ENCODE peak calls at places on chromosome 9, in four cellular contexts. L is RWPE1, U is D721Med, X is osteoblast. K is an unnamed sample.

GRCh38 chr9:78695521-78695920 is 398.6 kb downstream of the PSAT1 start:
- DNase-seq in X (no peak), U (no peak), L (no peak), K (no peak)

GRCh38 chr9:110555971-110556370 is 23.6 kb downstream of the SVEP1 start:
- DNase-seq in L (peak; percentile 69), X (no peak), U (no peak), K (peak; percentile 82)

GRCh38 chr9:136673088-136673969 is 10.6 kb downstream of the EGFL7 start:
- DNase-seq in U (no peak), X (no peak), L (no peak), K (no peak)

GRCh38 chr9:27273186-27273585 is 23.8 kb downstream of the EQTN start:
- DNase-seq in L (no peak), X (no peak), U (no peak), K (no peak)

GRCh38 chr9:136047775-136048559 is 47.1 kb downstream of the NACC2 start:
- DNase-seq in U (no peak), L (no peak), X (peak; percentile 42), K (no peak)

GRCh38 chr9:128607642-128608350 is 48.9 kb downstream of the DYNC2I2 start:
- DNase-seq in X (peak; percentile 79), L (peak; percentile 84), U (no peak), K (peak; percentile 99)

GRCh38 chr9:517993-518392 is 303.3 kb downstream of the DOCK8 start:
- DNase-seq in L (peak; percentile 41), U (no peak), X (no peak), K (no peak)

GRCh38 chr9:87853289-87853688 is 29.4 kb upstream of the SPATA31E1 start:
- DNase-seq in X (no peak), L (no peak), U (no peak), K (no peak)

GRCh38 chr9:114184071-114184470 is 28.7 kb downstream of the COL27A1 start:
- DNase-seq in U (no peak), L (no peak), X (peak; percentile 95), K (no peak)

GRCh38 chr9:114288233-114289051 is 34.5 kb upstream of the ORM1 start:
- DNase-seq in L (peak; percentile 87), X (peak; percentile 77), U (no peak), K (peak; percentile 68)

GRCh38 chr9:133357656-133358055 is 1.3 kb downstream of the SURF2 start:
- DNase-seq in L (no peak), X (no peak), U (no peak), K (no peak)

GRCh38 chr9:21336467-21336866 is 1.3 kb upstream of the KLHL9 start:
- DNase-seq in L (no peak), X (no peak), U (no peak), K (no peak)

GRCh38 chr9:136377351-136378170 is 4.1 kb upstream of the CARD9 start:
- DNase-seq in X (no peak), L (no peak), U (no peak), K (no peak)

GRCh38 chr9:110099236-110099741 is 108.7 kb downstream of the C9orf152 start:
- DNase-seq in U (no peak), L (peak; percentile 75), X (peak; percentile 62), K (peak; percentile 92)

GRCh38 chr9:107044872-107045271 is 181.9 kb downstream of the ZNF462 start:
- DNase-seq in L (no peak), X (peak; percentile 52), U (no peak), K (no peak)

GRCh38 chr9:22169243-22169642 is 160.1 kb upstream of the CDKN2B start:
- DNase-seq in L (peak; percentile 60), U (no peak), X (no peak), K (peak; percentile 67)

GRCh38 chr9:130368631-130369103 is 76.1 kb upstream of the ASS1 start:
- DNase-seq in L (no peak), U (no peak), X (no peak), K (no peak)

GRCh38 chr9:133115604-133116345 is 5.3 kb downstream of the RALGDS start:
- DNase-seq in U (no peak), X (peak; percentile 96), L (no peak), K (no peak)

GRCh38 chr9:93603906-93604326 is 27.5 kb downstream of the PHF2 start:
- DNase-seq in X (no peak), U (no peak), L (no peak), K (no peak)

GRCh38 chr9:33211695-33212393 is 28.1 kb upstream of the SPINK4 start:
- DNase-seq in U (no peak), X (no peak), L (peak; percentile 61), K (peak; percentile 44)

GRCh38 chr9:126611592-126612328 is 2.0 kb upstream of the LMX1B start:
- DNase-seq in L (peak; percentile 87), U (peak; percentile 83), X (peak; percentile 100), K (peak; percentile 64)
- TF ChIP-seq CTCF in L (peak; percentile 98), U (peak; percentile 68), X (peak; percentile 62), K (peak; percentile 83)

GRCh38 chr9:134441227-134442086 is 115.2 kb downstream of the RXRA start:
- DNase-seq in L (no peak), U (no peak), X (no peak), K (no peak)
- TF ChIP-seq CTCF in L (no peak), U (no peak), X (no peak), K (no peak)

GRCh38 chr9:2066312-2067273 is 51.4 kb downstream of the SMARCA2 start:
- DNase-seq in X (no peak), U (no peak), L (no peak), K (no peak)
- TF ChIP-seq CTCF in X (peak; percentile 19), U (peak; percentile 18), L (no peak), K (no peak)

GRCh38 chr9:134462304-134462703 is 136.0 kb downstream of the RXRA start:
- DNase-seq in L (no peak), X (no peak), U (no peak), K (no peak)

GRCh38 chr9:134459573-134459972 is 133.3 kb downstream of the RXRA start:
- DNase-seq in X (no peak), L (no peak), U (no peak), K (no peak)

GRCh38 chr9:134461436-134461982 is 135.3 kb downstream of the RXRA start:
- DNase-seq in X (no peak), L (no peak), U (no peak), K (no peak)

GRCh38 chr9:134460206-134460605 is 134.0 kb downstream of the RXRA start:
- DNase-seq in U (no peak), L (no peak), X (no peak), K (no peak)

DNA sequence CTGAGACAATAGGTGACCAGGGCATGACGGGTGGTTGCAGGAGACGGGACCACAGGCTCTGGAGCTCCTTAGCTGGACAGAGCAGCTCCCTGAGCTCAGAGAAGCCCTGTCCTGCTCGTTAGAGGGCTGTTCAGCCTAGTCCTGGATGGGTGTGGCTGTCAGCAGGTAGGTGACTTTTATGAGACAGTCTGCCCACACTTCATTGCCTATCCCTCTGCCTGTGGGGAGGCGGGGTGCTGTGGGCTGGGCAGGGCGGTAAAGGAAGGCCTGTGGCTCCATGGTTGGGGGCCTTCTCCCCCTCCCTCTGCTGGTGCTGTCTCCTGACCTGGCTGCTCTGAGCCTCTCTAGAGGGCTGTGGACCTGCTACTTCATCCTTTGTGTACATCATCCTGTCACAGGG is 134.6 kb downstream of the RXRA start:
- DNase-seq in L (no peak), X (no peak), U (no peak), K (no peak)
- TF ChIP-seq CTCF in L (no peak), X (no peak), U (no peak), K (no peak)

GRCh38 chr9:96071245-96072124 is 196.0 kb downstream of the ERCC6L2 start:
- DNase-seq in U (no peak), L (peak; percentile 66), X (peak; percentile 94), K (peak; percentile 47)
- TF ChIP-seq CTCF in U (no peak), L (no peak), X (peak; percentile 56), K (peak; percentile 47)

DNA sequence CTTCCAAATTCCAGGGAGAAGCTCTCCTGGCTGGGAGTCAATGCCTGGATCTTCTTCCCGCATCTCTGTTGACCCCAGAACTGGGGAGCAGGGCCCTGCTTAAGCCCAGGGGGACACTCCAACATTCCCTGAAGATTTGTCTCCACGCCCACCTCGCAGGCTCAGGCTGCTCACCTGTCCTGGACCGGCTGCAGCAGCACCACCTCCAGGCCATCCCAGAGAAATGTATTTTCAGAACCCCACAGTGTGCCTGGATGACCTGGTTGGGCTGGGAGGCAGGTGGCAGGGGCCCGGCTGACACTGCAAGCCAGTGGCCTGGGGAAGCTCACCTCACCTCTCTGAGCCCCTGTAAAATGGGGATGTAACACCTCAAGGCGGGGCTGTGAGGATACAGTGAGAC is 27.1 kb upstream of the ZBTB43 start:
- DNase-seq in L (no peak), U (no peak), X (no peak), K (peak; percentile 34)
- TF ChIP-seq CTCF in L (peak; percentile 20), U (no peak), X (no peak), K (no peak)

GRCh38 chr9:19104528-19105282 is 2.0 kb upstream of the HAUS6 start:
- DNase-seq in U (no peak), L (no peak), X (peak; percentile 47), K (no peak)
- TF ChIP-seq CTCF in U (no peak), L (no peak), X (no peak), K (no peak)

DNA sequence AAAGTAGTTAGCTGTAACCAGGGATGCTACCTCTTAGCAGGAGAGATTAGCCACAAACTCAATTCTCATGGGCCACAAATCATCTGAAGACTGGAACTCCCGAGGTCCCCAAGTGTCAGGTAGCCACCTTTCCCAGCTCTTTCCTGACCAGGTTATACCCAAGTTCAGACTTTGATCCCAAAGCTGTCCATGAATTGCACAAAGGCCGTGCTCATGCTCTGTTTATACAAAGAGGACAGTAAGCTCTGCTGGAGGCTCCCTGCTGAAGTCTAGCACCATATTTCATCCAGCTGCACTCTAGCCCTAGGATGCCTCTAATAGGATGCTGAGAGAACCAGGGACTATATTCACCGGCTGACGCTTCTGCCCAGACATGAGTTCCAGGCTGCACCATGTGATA is 271.0 kb upstream of the ADAMTSL1 start:
- DNase-seq in X (no peak), L (no peak), U (no peak), K (no peak)
- TF ChIP-seq CTCF in X (no peak), L (no peak), U (no peak), K (no peak)

K was measured in MCF 10A.